ENCODE peak calls at places on chromosomes 11 and 22, in nine cellular contexts. X is neuronal stem cell; L is GM23338; E is fibroblast of mammary gland; G is CD4-positive, CD25-positive, alpha-beta regulatory T cell; M is fibroblast of the aortic adventitia; A is adrenal gland; Q is body of pancreas; P is effector memory CD4-positive, alpha-beta T cell. D is an unnamed sample.

GRCh38 chr11:45773271-45774022 is 31.5 kb upstream of the SLC35C1 start:
- DNase-seq in X (no peak), L (no peak), E (peak; percentile 14), G (no peak), M (peak; percentile 31), A (no peak), Q (no peak), P (no peak), D (peak; percentile 35)

GRCh38 chr11:117232911-117233409 is 489 bp downstream of the RNF214 start:
- DNase-seq in X (no peak), L (peak; percentile 49), E (no peak), G (peak; percentile 22), M (no peak), A (peak; percentile 53), Q (peak; percentile 18), P (no peak), D (no peak)

GRCh38 chr11:45879803-45880685 is 5.4 kb upstream of the MAPK8IP1 start:
- DNase-seq in X (no peak), L (no peak), E (peak; percentile 62), G (no peak), M (no peak), A (peak; percentile 57), Q (no peak), P (no peak), D (no peak)

GRCh38 chr11:110250168-110250567 is 46.2 kb downstream of the RDX start:
- DNase-seq in X (no peak), L (no peak), E (no peak), G (no peak), M (no peak), A (no peak), Q (no peak), P (no peak), D (no peak)

GRCh38 chr11:36292311-36292722 is 3.1 kb upstream of the COMMD9 start:
- DNase-seq in X (no peak), L (peak; percentile 81), E (peak; percentile 46), G (peak; percentile 65), M (peak; percentile 48), A (no peak), Q (no peak), P (no peak), D (peak; percentile 60)

GRCh38 chr22:17281026-17281809 is 62.0 kb upstream of the ADA2 start:
- DNase-seq in X (no peak), L (no peak), E (no peak), G (peak; percentile 64), M (no peak), A (no peak), Q (no peak), P (no peak), D (no peak)

GRCh38 chr11:82996966-82997606 is 74.6 kb downstream of the RAB30 start:
- DNase-seq in X (no peak), L (no peak), E (no peak), G (peak; percentile 58), M (no peak), A (no peak), Q (peak; percentile 60), P (no peak), D (no peak)

GRCh38 chr22:39471421-39472141 is 14.8 kb downstream of the MGAT3 start:
- DNase-seq in X (no peak), L (no peak), E (no peak), G (peak; percentile 30), M (peak; percentile 69), A (no peak), Q (no peak), P (no peak), D (peak; percentile 97)

GRCh38 chr11:2365571-2366210 is 11.4 kb upstream of the CD81 start:
- DNase-seq in X (no peak), L (no peak), E (no peak), G (no peak), M (no peak), A (no peak), Q (no peak), P (no peak), D (no peak)

GRCh38 chr11:86702387-86702983 is 30.1 kb upstream of the ME3 start:
- DNase-seq in X (no peak), L (peak; percentile 11), E (no peak), G (no peak), M (no peak), A (no peak), Q (no peak), P (no peak), D (no peak)

GRCh38 chr22:27472975-27473374 is 328.6 kb downstream of the MN1 start:
- DNase-seq in X (no peak), L (no peak), E (no peak), G (no peak), M (no peak), A (no peak), Q (no peak), P (no peak), D (no peak)

GRCh38 chr22:27475548-27475897 is 326.0 kb downstream of the MN1 start:
- DNase-seq in X (no peak), L (no peak), E (no peak), G (no peak), M (peak; percentile 13), A (no peak), Q (no peak), P (no peak), D (no peak)

GRCh38 chr22:27474711-27475547 is 326.6 kb downstream of the MN1 start:
- DNase-seq in X (no peak), L (peak; percentile 88), E (peak; percentile 86), G (no peak), M (peak; percentile 87), A (peak; percentile 23), Q (no peak), P (no peak), D (peak; percentile 87)

GRCh38 chr22:27473533-27473932 is 328.0 kb downstream of the MN1 start:
- DNase-seq in X (no peak), L (no peak), E (no peak), G (no peak), M (no peak), A (no peak), Q (no peak), P (no peak), D (no peak)

DNA sequence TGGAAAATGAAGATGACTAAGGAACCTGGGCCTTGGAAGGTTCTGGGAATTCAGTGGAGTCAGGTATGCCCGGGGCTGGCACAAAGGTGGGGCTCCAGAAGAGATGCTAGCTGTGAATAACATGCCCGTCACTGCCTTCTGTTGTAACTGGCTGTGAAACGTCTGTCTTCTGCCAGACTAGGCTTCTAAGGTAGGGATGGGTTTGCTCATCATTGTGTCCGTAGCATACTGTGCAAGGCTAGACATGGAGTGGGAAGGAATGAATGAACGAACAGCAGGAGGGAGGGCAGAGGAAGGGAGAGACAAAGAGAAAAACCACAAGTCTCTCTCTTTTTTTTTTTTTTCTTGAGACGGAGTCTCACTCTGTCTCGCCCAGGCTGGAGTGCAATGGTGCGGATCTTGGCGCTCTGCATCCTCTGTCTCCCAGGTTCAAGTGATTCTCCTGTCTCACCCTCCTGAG is 327.4 kb downstream of the MN1 start:
- DNase-seq in X (no peak), L (no peak), E (no peak), G (no peak), M (no peak), A (no peak), Q (no peak), P (no peak), D (no peak)
- H3K4me3 ChIP-seq in X (no peak overlapping the region), L (no peak overlapping the region), E (no peak overlapping the region), G (no peak overlapping the region), M (no peak overlapping the region), A (no peak overlapping the region), Q (no peak overlapping the region), P (no peak overlapping the region), D (no peak overlapping the region)

DNA sequence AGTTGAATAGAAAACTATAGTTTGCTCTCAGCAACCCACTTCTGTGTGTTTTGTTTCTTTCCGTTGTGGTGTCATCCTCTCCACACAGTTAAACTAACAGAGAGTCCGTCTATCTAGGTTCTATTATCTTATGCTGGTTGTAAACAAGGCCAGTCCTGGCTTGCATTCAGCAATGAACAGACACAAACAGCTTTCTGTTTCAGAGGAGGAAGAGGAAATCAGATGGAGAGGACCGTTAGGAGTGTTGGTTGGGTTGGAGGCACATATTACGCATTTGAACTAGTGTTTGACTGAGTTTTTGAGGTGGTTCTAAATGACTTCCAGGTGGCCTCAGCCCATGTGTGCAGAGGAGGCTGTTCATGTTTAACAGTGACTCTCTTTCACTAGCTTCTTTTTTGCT is 129.5 kb upstream of the SORL1-AS1 start:
- DNase-seq in X (no peak), L (no peak), E (no peak), G (peak; percentile 34), M (no peak), A (no peak), Q (no peak), P (no peak), D (no peak)
- H3K4me3 ChIP-seq in X (no peak overlapping the region), L (no peak overlapping the region), E (no peak overlapping the region), G (no peak overlapping the region), M (no peak overlapping the region), A (no peak overlapping the region), Q (no peak overlapping the region), P (no peak overlapping the region), D (no peak overlapping the region)

GRCh38 chr11:67584881-67585873 is 1.6 kb downstream of the GSTP1 start:
- DNase-seq in X (no peak), L (no peak), E (no peak), G (no peak), M (peak; percentile 18), A (no peak), Q (peak; percentile 27), P (no peak), D (no peak)
- H3K4me3 ChIP-seq in X (peak overlapping the region; percentile 87), L (peak overlapping the region; percentile 88), E (peak overlapping the region; percentile 78), G (no peak overlapping the region), M (peak overlapping the region; percentile 82), A (no peak overlapping the region), Q (no peak overlapping the region), P (no peak overlapping the region), D (peak overlapping the region; percentile 69)

GRCh38 chr22:23037429-23038333 is 32.6 kb upstream of the GNAZ start:
- DNase-seq in X (no peak), L (no peak), E (no peak), G (no peak), M (no peak), A (no peak), Q (no peak), P (no peak), D (no peak)

GRCh38 chr22:23033116-23033905 is 37.0 kb upstream of the GNAZ start:
- DNase-seq in X (no peak), L (no peak), E (no peak), G (no peak), M (no peak), A (peak; percentile 35), Q (no peak), P (no peak), D (no peak)

GRCh38 chr22:23036684-23037428 is 33.5 kb upstream of the GNAZ start:
- DNase-seq in X (no peak), L (no peak), E (peak; percentile 47), G (no peak), M (peak; percentile 11), A (peak; percentile 52), Q (peak; percentile 12), P (no peak), D (no peak)

GRCh38 chr22:23034621-23035556 is 35.4 kb upstream of the GNAZ start:
- DNase-seq in X (no peak), L (no peak), E (no peak), G (no peak), M (no peak), A (no peak), Q (no peak), P (no peak), D (no peak)

GRCh38 chr22:23035557-23036277 is 34.6 kb upstream of the GNAZ start:
- DNase-seq in X (no peak), L (no peak), E (no peak), G (no peak), M (no peak), A (no peak), Q (no peak), P (no peak), D (no peak)
- H3K4me3 ChIP-seq in X (no peak overlapping the region), L (no peak overlapping the region), E (no peak overlapping the region), G (no peak overlapping the region), M (no peak overlapping the region), A (no peak overlapping the region), Q (no peak overlapping the region), P (no peak overlapping the region), D (no peak overlapping the region)

GRCh38 chr11:65611758-65612603 is 2.0 kb downstream of the MAP3K11 start:
- DNase-seq in X (no peak), L (no peak), E (peak; percentile 16), G (no peak), M (no peak), A (no peak), Q (no peak), P (no peak), D (no peak)
- H3K4me3 ChIP-seq in X (peak overlapping the region; percentile 98), L (peak overlapping the region; percentile 59), E (peak overlapping the region; percentile 91), G (peak overlapping the region; percentile 31), M (peak overlapping the region; percentile 95), A (no peak overlapping the region), Q (no peak overlapping the region), P (peak overlapping the region; percentile 85), D (no peak overlapping the region)